ENCODE peak calls at places on chromosomes 6 and 20, in six cellular contexts. X is H7, B is body of pancreas, T is AG04450, S is right atrium auricular region, G is stomach. Z is an unnamed sample.
A peak's percentile ranks its signal among the peaks of the same experiment; 100 is the strongest.

GRCh38 chr20:25178563-25179438 is 16.7 kb upstream of the ENTPD6 start:
- DNase-seq in X (peak; percentile 70), G (peak; percentile 33), S (no peak), T (peak; percentile 38), B (peak; percentile 37), Z (peak; percentile 79)

GRCh38 chr6:79605061-79605460 is 26.1 kb upstream of the SH3BGRL2 start:
- DNase-seq in B (no peak), X (no peak), T (no peak), G (no peak), S (no peak), Z (peak; percentile 25)

GRCh38 chr20:42082611-42083010 is 464.4 kb upstream of the CHD6 start:
- DNase-seq in B (peak; percentile 32), S (peak; percentile 61), T (no peak), G (no peak), X (no peak), Z (peak; percentile 0)

GRCh38 chr6:32867022-32867477 is 13.1 kb downstream of the PSMB9 start:
- DNase-seq in G (no peak), B (no peak), X (no peak), S (no peak), T (no peak), Z (no peak)

GRCh38 chr6:157381631-157382621 is 936 bp downstream of the ZDHHC14 start:
- DNase-seq in S (peak; percentile 68), G (peak; percentile 61), B (peak; percentile 71), X (peak; percentile 75), T (peak; percentile 10), Z (peak; percentile 40)

GRCh38 chr20:33733654-33734576 is 2.1 kb downstream of the ZNF341 start:
- DNase-seq in G (peak; percentile 32), B (peak; percentile 33), T (no peak), X (no peak), S (peak; percentile 57), Z (peak; percentile 52)

GRCh38 chr6:17505062-17505476 is 95.0 kb upstream of the FAM8A1 start:
- DNase-seq in T (no peak), B (no peak), X (peak; percentile 38), S (no peak), G (no peak), Z (peak; percentile 11)

GRCh38 chr20:20198011-20198410 is 145.7 kb downstream of the CFAP61 start:
- DNase-seq in G (no peak), B (no peak), X (no peak), S (no peak), T (no peak), Z (no peak)

GRCh38 chr6:91166271-91166670 is 579.4 kb upstream of the MAP3K7 start:
- DNase-seq in B (no peak), S (no peak), T (no peak), X (no peak), G (no peak), Z (no peak)

GRCh38 chr6:36638579-36638978 is 39.9 kb upstream of the CDKN1A start:
- DNase-seq in X (no peak), S (no peak), T (no peak), B (no peak), G (no peak), Z (no peak)

GRCh38 chr6:114339706-114340105 is 3.1 kb downstream of the HS3ST5 start:
- DNase-seq in B (no peak), X (no peak), S (no peak), T (no peak), G (no peak), Z (no peak)
- H3K4me3 ChIP-seq in B (no peak overlapping the region), X (no peak overlapping the region), S (no peak overlapping the region), T (no peak overlapping the region), G (no peak overlapping the region), Z (no peak overlapping the region)

GRCh38 chr6:131950767-131951575 is at the start of gene CCN2:
- DNase-seq in X (peak; percentile 88), G (peak; percentile 77), S (peak; percentile 97), T (peak; percentile 99), B (peak; percentile 75), Z (peak; percentile 99)
- H3K4me3 ChIP-seq in X (peak within 1 kb of the TSS; percentile 67), G (peak within 1 kb of the TSS; percentile 87), S (peak within 1 kb of the TSS; percentile 73), T (peak within 1 kb of the TSS; percentile 98), B (peak within 1 kb of the TSS; percentile 57), Z (peak within 1 kb of the TSS; percentile 92)

GRCh38 chr6:75747985-75748742 is 875 bp upstream of the MYO6 start:
- DNase-seq in G (no peak), S (no peak), T (no peak), X (no peak), B (no peak), Z (no peak)

GRCh38 chr6:75748743-75749538 is at the start of gene MYO6:
- DNase-seq in X (peak; percentile 91), S (peak; percentile 64), T (no peak), B (peak; percentile 87), G (peak; percentile 84), Z (peak; percentile 35)

GRCh38 chr6:75752365-75752764 is 3.3 kb downstream of the MYO6 start:
- DNase-seq in X (no peak), T (no peak), S (no peak), G (no peak), B (no peak), Z (no peak)

GRCh38 chr6:75750925-75751324 is 1.9 kb downstream of the MYO6 start:
- DNase-seq in X (no peak), B (no peak), S (no peak), T (no peak), G (no peak), Z (no peak)

GRCh38 chr6:75751443-75751842 is 2.4 kb downstream of the MYO6 start:
- DNase-seq in T (peak; percentile 59), S (no peak), X (no peak), B (no peak), G (no peak), Z (peak; percentile 30)
- H3K4me3 ChIP-seq in T (no peak overlapping the region), S (no peak overlapping the region), X (no peak overlapping the region), B (no peak overlapping the region), G (no peak overlapping the region), Z (no peak overlapping the region)

DNA sequence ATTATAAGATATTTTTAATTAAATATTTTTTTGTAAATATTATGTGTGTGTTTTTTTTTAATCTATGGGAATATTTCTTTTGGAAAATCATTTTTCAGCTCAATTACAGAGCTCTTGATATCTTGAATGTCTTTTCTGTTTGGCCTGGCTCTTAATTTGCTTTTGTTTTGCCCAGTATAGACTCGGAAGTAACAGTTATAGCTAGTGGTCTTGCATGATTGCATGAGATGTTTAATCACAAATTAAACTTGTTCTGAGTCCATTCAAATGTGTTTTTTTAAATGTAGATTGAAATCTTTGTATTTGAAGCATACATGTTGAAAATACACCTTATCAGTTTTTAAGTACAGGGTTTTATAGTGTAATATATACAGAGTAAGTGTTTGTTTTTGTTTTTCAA is 2.6 kb downstream of the ID4 start:
- DNase-seq in S (no peak), T (no peak), B (no peak), G (no peak), X (no peak), Z (no peak)
- H3K4me3 ChIP-seq in S (peak overlapping the region; percentile 72), T (no peak overlapping the region), B (no peak overlapping the region), G (peak overlapping the region; percentile 68), X (no peak overlapping the region), Z (no peak overlapping the region)

GRCh38 chr6:1697688-1698351 is 88.1 kb downstream of the FOXC1 start:
- DNase-seq in B (no peak), X (no peak), T (no peak), S (no peak), G (no peak), Z (no peak)

GRCh38 chr6:1696495-1696850 is 86.8 kb downstream of the FOXC1 start:
- DNase-seq in B (no peak), G (no peak), S (no peak), X (no peak), T (no peak), Z (no peak)

GRCh38 chr6:1700283-1700967 is 90.7 kb downstream of the FOXC1 start:
- DNase-seq in G (no peak), S (no peak), T (no peak), B (no peak), X (no peak), Z (no peak)

GRCh38 chr6:1698527-1698926 is 88.8 kb downstream of the FOXC1 start:
- DNase-seq in X (no peak), T (no peak), B (no peak), S (no peak), G (no peak), Z (no peak)

DNA sequence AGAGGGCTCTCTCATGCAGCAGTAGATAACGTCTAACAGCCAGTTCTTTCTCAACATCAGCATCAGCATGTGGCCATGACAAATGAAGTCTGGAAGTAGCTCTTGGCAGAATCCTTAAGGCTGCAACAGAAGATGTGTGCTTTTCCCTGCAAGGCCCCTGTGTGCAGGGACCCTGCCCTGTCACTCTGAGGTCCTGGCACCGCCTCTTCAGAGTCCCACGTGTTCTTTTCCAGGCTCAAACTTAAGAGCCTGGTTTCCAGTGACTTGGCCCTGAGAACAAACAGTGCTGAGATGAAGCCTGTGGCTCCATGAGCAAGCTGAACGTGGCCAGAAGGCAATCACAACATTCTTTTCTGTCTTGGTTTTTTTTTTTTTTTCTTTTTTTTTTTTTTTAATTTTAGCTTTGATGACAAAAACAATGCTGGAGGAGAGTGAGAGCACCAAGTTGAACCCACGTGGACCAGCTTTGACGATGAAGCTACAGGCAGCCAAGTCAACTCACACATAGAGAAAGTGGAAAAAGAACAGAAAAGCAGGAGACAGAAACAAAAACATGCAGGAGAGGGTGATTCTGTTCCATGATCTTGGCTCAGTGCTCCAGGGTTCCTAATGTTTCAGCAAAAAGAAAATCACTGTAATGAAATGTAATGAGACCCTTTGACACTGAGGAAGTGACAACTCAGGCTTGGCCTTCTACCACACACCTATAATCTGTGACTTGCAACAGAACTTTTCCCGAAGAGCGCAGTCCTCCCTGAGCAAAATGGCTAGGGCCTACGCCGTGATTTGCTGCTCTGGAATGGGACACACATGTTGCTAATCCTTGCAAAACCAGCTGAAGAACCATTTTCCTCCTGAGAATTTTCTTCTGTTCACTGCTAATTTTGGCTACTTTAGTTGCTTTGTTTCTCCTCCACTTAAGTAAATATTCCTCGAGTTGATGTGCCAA is 86.1 kb downstream of the FOXC1 start:
- DNase-seq in S (no peak), X (no peak), T (no peak), G (no peak), B (no peak), Z (no peak)
- H3K4me3 ChIP-seq in S (no peak overlapping the region), X (no peak overlapping the region), T (no peak overlapping the region), G (no peak overlapping the region), B (no peak overlapping the region), Z (no peak overlapping the region)

DNA sequence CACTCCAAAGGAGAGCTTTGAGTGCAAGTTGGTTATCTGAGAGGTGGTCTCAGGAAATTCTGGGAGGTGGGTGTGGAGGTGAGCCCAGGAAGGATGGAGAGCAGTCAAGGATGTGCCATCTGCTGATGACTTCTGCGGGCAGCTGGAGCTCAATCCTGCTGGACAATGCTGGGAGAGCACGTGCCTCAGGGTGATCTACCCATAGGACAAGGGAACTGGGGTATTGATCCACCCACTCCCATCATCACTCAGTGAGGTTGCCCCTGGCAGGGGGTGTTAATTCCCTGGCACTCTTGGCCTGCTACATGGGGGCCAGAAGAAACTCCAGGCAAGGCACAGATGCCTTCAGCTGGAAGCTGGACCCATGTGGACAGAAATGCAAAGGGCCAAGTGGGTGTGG is 7.1 kb upstream of the ZBP1 start:
- DNase-seq in B (no peak), X (no peak), S (peak; percentile 40), T (no peak), G (no peak), Z (no peak)
- H3K4me3 ChIP-seq in B (no peak overlapping the region), X (no peak overlapping the region), S (no peak overlapping the region), T (no peak overlapping the region), G (no peak overlapping the region), Z (no peak overlapping the region)

GRCh38 chr20:54170963-54171362 is 2.8 kb downstream of the CYP24A1 start:
- DNase-seq in X (no peak), T (no peak), G (no peak), B (no peak), S (no peak), Z (no peak)
- H3K4me3 ChIP-seq in X (no peak overlapping the region), T (no peak overlapping the region), G (no peak overlapping the region), B (no peak overlapping the region), S (no peak overlapping the region), Z (no peak overlapping the region)